ENCODE peak calls at places on chromosome 17, in five cellular contexts. D, T, U, K and S are unnamed samples.

GRCh38 chr17:20944014-20944905 is 98.6 kb downstream of the USP22 start:
- DNase-seq in D (no peak), U (peak; percentile 72), T (peak; percentile 3), K (no peak), S (no peak)

GRCh38 chr17:75087182-75087557 is 584 bp upstream of the SLC16A5 start:
- DNase-seq in K (no peak), U (no peak), D (no peak), T (no peak), S (no peak)

GRCh38 chr17:7077911-7078546 is 2.0 kb downstream of the CLEC10A start:
- DNase-seq in K (no peak), D (no peak), T (no peak), U (no peak), S (no peak)

GRCh38 chr17:79800325-79801155 is 3.7 kb upstream of the CBX8 start:
- DNase-seq in D (peak; percentile 21), K (no peak), T (no peak), U (peak; percentile 30), S (peak; percentile 86)

GRCh38 chr17:17784599-17785264 is 52.1 kb downstream of the SREBF1 start:
- DNase-seq in K (no peak), D (no peak), U (peak; percentile 48), T (no peak), S (peak; percentile 43)

GRCh38 chr17:37648555-37648954 is 5.3 kb upstream of the DDX52 start:
- DNase-seq in K (no peak), D (peak; percentile 71), T (no peak), U (no peak), S (no peak)

GRCh38 chr17:68295086-68295485 is 3.8 kb downstream of the ARSG start:
- DNase-seq in D (no peak), K (no peak), U (no peak), T (peak; percentile 39), S (no peak)

GRCh38 chr17:44607836-44608690 is 48.2 kb upstream of the MEIOC start:
- DNase-seq in K (no peak), T (no peak), D (peak; percentile 20), U (no peak), S (no peak)

GRCh38 chr17:78645421-78646295 is 68.5 kb upstream of the DNAH17 start:
- DNase-seq in U (no peak), T (peak; percentile 58), K (peak; percentile 59), D (no peak), S (no peak)

GRCh38 chr17:59963738-59964454 is 644 bp downstream of the RNFT1 start:
- DNase-seq in T (peak; percentile 48), U (peak; percentile 12), D (peak; percentile 61), K (peak; percentile 46), S (no peak)

GRCh38 chr17:77300016-77300686 is 159.4 kb downstream of the SEC14L1 start:
- DNase-seq in T (no peak), U (no peak), D (no peak), K (no peak), S (no peak)

GRCh38 chr17:57902117-57902799 is 52.4 kb upstream of the MRPS23 start:
- DNase-seq in K (no peak), D (no peak), U (no peak), T (no peak), S (no peak)

GRCh38 chr17:75980188-75981018 is 1.4 kb downstream of the TEN1 start:
- DNase-seq in D (no peak), T (no peak), U (no peak), K (no peak), S (no peak)

GRCh38 chr17:82358467-82359350 is at the start of gene TEX19:
- DNase-seq in D (no peak), T (no peak), U (peak; percentile 69), K (no peak), S (no peak)

GRCh38 chr17:79975498-79976134 is 60.1 kb downstream of the TBC1D16 start:
- DNase-seq in D (no peak), T (no peak), U (no peak), K (no peak), S (no peak)

GRCh38 chr17:81322271-81323082 is 27.4 kb upstream of the SLC38A10 start:
- DNase-seq in U (peak; percentile 38), T (peak; percentile 19), D (no peak), K (no peak), S (no peak)

GRCh38 chr17:56914641-56915263 is 903 bp upstream of the TRIM25 start:
- DNase-seq in K (no peak), U (no peak), T (no peak), D (no peak), S (no peak)

GRCh38 chr17:33732116-33732515 is 439.0 kb upstream of the ASIC2 start:
- DNase-seq in T (no peak), D (no peak), U (no peak), K (no peak), S (no peak)

GRCh38 chr17:65588194-65588808 is 26.9 kb upstream of the AXIN2 start:
- DNase-seq in U (peak; percentile 4), K (no peak), D (no peak), T (no peak), S (no peak)

GRCh38 chr17:31495049-31495885 is 103.8 kb downstream of the RAB11FIP4 start:
- DNase-seq in T (no peak), K (no peak), U (no peak), D (no peak), S (peak; percentile 73)

GRCh38 chr17:77592503-77592902 is 366.0 kb upstream of the TNRC6C start:
- DNase-seq in D (no peak), K (no peak), T (no peak), U (no peak), S (peak; percentile 64)

GRCh38 chr17:48753794-48754499 is 25.4 kb upstream of the HOXB13 start:
- DNase-seq in T (no peak), U (no peak), D (peak; percentile 19), K (no peak), S (no peak)

GRCh38 chr17:33647976-33648375 is 354.9 kb upstream of the ASIC2 start:
- DNase-seq in U (no peak), T (no peak), D (no peak), K (peak; percentile 8), S (no peak)

GRCh38 chr17:74414510-74414909 is 17.4 kb upstream of the GPRC5C start:
- DNase-seq in T (no peak), U (no peak), D (no peak), K (no peak), S (no peak)

GRCh38 chr17:81295031-81295677 is at the start of gene SLC38A10:
- DNase-seq in T (peak; percentile 87), D (peak; percentile 71), U (peak; percentile 83), K (peak; percentile 88), S (peak; percentile 44)

GRCh38 chr17:38748329-38749221 is at the start of gene PCGF2:
- DNase-seq in D (peak; percentile 68), U (peak; percentile 94), T (no peak), K (peak; percentile 76), S (peak; percentile 68)

GRCh38 chr17:64781394-64781793 is 119.3 kb upstream of the SMURF2 start:
- DNase-seq in T (peak; percentile 42), K (no peak), D (no peak), U (no peak), S (no peak)

GRCh38 chr17:12415031-12415430 is 250.7 kb upstream of the MYOCD start:
- DNase-seq in D (peak; percentile 93), U (no peak), T (no peak), K (no peak), S (no peak)

GRCh38 chr17:78993981-78994671 is 14.4 kb upstream of the LGALS3BP start:
- DNase-seq in T (no peak), D (no peak), K (no peak), U (no peak), S (no peak)